ENCODE peak calls at places on chromosomes 12 and 14, in eight cellular contexts. M is GM23338; V is Peyer's patch; P is CD4-positive, CD25-positive, alpha-beta regulatory T cell; L is hepatocyte; N is HCT116; Q is iPS DF 6.9; G is IMR-90. I is an unnamed sample. For H3K36me3, the result is how much of the 10 kb centered on the place peaks cover.

GRCh38 chr14:101062611-101063010 is 159.1 kb upstream of the RTL1 start:
- DNase-seq in M (no peak), V (no peak), P (no peak), L (no peak), N (no peak), Q (no peak), G (peak), I (no peak)

GRCh38 chr12:120500577-120500976 is 4.7 kb downstream of the DYNLL1 start:
- DNase-seq in M (no peak), V (no peak), P (no peak), L (no peak), N (no peak), Q (no peak), G (peak), I (no peak)

GRCh38 chr12:55847603-55848329 is 5.0 kb upstream of the MMP19 start:
- DNase-seq in M (peak), V (peak), P (no peak), L (peak), N (no peak), Q (no peak), G (peak), I (no peak)

GRCh38 chr12:122969657-122970056 is 3.4 kb upstream of the ABCB9 start:
- DNase-seq in M (no peak), V (no peak), P (no peak), L (no peak), N (no peak), Q (no peak), G (no peak), I (no peak)

GRCh38 chr14:85280074-85280473 is 249.9 kb upstream of the FLRT2 start:
- DNase-seq in M (no peak), V (no peak), P (no peak), L (no peak), N (no peak), Q (no peak), G (peak), I (no peak)

GRCh38 chr12:45912774-45913173 is 77.6 kb downstream of the SCAF11 start:
- DNase-seq in M (no peak), V (no peak), P (no peak), L (no peak), N (no peak), Q (no peak), G (no peak), I (no peak)

GRCh38 chr12:129911437-129912049 is 7.7 kb upstream of the TMEM132D start:
- DNase-seq in M (peak), V (no peak), P (no peak), L (peak), N (no peak), Q (no peak), G (no peak), I (peak)

GRCh38 chr12:5807538-5808219 is 137.4 kb downstream of the ANO2 start:
- DNase-seq in M (no peak), V (no peak), P (no peak), L (no peak), N (no peak), Q (no peak), G (peak), I (no peak)

GRCh38 chr12:130152386-130152785 is 9.9 kb upstream of the FZD10 start:
- DNase-seq in M (no peak), V (no peak), P (no peak), L (no peak), N (no peak), Q (no peak), G (no peak), I (no peak)

GRCh38 chr14:36652542-36653201 is 9.0 kb upstream of the PAX9 start:
- DNase-seq in M (no peak), V (no peak), P (no peak), L (no peak), N (no peak), Q (no peak), G (no peak), I (no peak)

GRCh38 chr12:45688188-45688587 is 41.3 kb upstream of the ARID2 start:
- DNase-seq in M (no peak), V (no peak), P (no peak), L (no peak), N (no peak), Q (no peak), G (no peak), I (no peak)

GRCh38 chr12:89393551-89394121 is 41.3 kb upstream of the DUSP6 start:
- DNase-seq in M (no peak), V (no peak), P (no peak), L (no peak), N (no peak), Q (no peak), G (peak), I (no peak)

GRCh38 chr14:79543966-79544365 is 667.3 kb downstream of the DIO2 start:
- DNase-seq in M (peak), V (no peak), P (no peak), L (peak), N (no peak), Q (peak), G (peak), I (peak)

GRCh38 chr12:122206976-122207375 is 3.5 kb downstream of the B3GNT4 start:
- DNase-seq in M (no peak), V (no peak), P (no peak), L (no peak), N (no peak), Q (no peak), G (no peak), I (no peak)

GRCh38 chr12:108801736-108802665 is 55.4 kb downstream of the SSH1 start:
- DNase-seq in M (peak), V (no peak), P (no peak), L (peak), N (no peak), Q (peak), G (peak), I (peak)

GRCh38 chr14:99459491-99460100 is 21.1 kb downstream of the SETD3 start:
- DNase-seq in M (no peak), V (no peak), P (no peak), L (no peak), N (no peak), Q (no peak), G (no peak), I (no peak)

GRCh38 chr14:96940009-96940408 is 142.8 kb downstream of the VRK1 start:
- DNase-seq in M (peak), V (no peak), P (no peak), L (peak), N (no peak), Q (no peak), G (no peak), I (peak)

GRCh38 chr14:106790189-106791036 is 1264.0 kb downstream of the TMEM121 start:
- DNase-seq in M (peak), V (peak), P (peak), L (no peak), N (no peak), Q (no peak), G (no peak), I (peak)

GRCh38 chr14:64628940-64629403 is 75.3 kb upstream of the PLEKHG3 start:
- DNase-seq in M (no peak), V (no peak), P (no peak), L (peak), N (no peak), Q (no peak), G (peak), I (peak)

GRCh38 chr12:16670456-16671050 is 64.6 kb upstream of the LMO3 start:
- DNase-seq in M (no peak), V (no peak), P (no peak), L (no peak), N (no peak), Q (no peak), G (peak), I (no peak)

GRCh38 chr12:49543914-49544815 is 5.3 kb downstream of the KCNH3 start:
- DNase-seq in M (peak), V (no peak), P (no peak), L (no peak), N (no peak), Q (no peak), G (no peak), I (peak)

GRCh38 chr12:13834241-13834640 is 147.2 kb downstream of the GRIN2B start:
- DNase-seq in M (no peak), V (no peak), P (no peak), L (no peak), N (no peak), Q (no peak), G (no peak), I (no peak)

GRCh38 chr12:91183565-91183964 is 948 bp upstream of the DCN start:
- DNase-seq in M (peak), V (no peak), P (no peak), L (no peak), N (no peak), Q (no peak), G (peak), I (no peak)

GRCh38 chr14:75022655-75023054 is 19.9 kb downstream of the EIF2B2 start:
- DNase-seq in M (peak), V (no peak), P (no peak), L (peak), N (no peak), Q (peak), G (no peak), I (peak)

GRCh38 chr14:75023108-75023507 is 20.4 kb downstream of the EIF2B2 start:
- DNase-seq in M (no peak), V (no peak), P (no peak), L (no peak), N (no peak), Q (no peak), G (peak), I (no peak)

GRCh38 chr14:75016815-75017214 is 14.1 kb downstream of the EIF2B2 start:
- DNase-seq in M (no peak), V (no peak), P (no peak), L (no peak), N (no peak), Q (no peak), G (no peak), I (no peak)

GRCh38 chr14:75015496-75015895 is 12.8 kb downstream of the EIF2B2 start:
- DNase-seq in M (no peak), V (no peak), P (no peak), L (no peak), N (no peak), Q (no peak), G (no peak), I (no peak)

GRCh38 chr14:75018684-75019083 is 16.0 kb downstream of the EIF2B2 start:
- DNase-seq in M (no peak), V (no peak), P (no peak), L (peak), N (no peak), Q (no peak), G (no peak), I (no peak)
- H3K36me3 ChIP-seq in M (under half), V (under half), P (half or more), L (under half), N (under half), Q (under half), G (under half), I (under half)

GRCh38 chr14:95875831-95876768 is 532 bp upstream of the TUNAR start:
- DNase-seq in M (peak), V (no peak), P (no peak), L (no peak), N (no peak), Q (no peak), G (no peak), I (peak)
- H3K4me3 ChIP-seq in M (peak), V (no peak), P (no peak), L (no peak), N (no peak), Q (peak), G (no peak), I (peak)

DNA sequence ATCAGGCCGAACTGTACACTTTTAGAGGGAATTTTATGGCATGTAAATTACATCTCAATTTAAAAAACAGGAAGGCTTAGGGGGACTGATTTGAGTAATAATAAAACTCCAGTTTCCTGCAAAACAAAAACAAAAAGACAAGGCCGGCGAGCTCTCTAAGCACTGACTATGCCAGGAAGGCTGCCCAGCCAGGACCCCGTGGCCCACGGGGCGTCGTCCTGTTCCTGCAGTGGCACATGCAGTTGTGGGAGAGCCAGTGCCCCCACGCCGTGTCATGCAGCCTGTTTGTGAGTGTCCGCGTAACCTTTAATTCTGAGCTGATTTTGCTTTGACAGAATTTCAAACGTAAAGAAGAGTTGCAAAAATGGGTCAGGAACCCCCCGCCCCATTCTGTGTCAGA is 10.5 kb downstream of the XRCC3 start:
- DNase-seq in M (no peak), V (no peak), P (no peak), L (no peak), N (no peak), Q (no peak), G (no peak), I (no peak)
- H3K36me3 ChIP-seq in M (under half), V (under half), P (under half), L (under half), N (under half), Q (under half), G (half or more), I (under half)

GRCh38 chr14:22492601-22493000 is 96.4 kb downstream of the DAD1 start:
- DNase-seq in M (no peak), V (peak), P (no peak), L (no peak), N (no peak), Q (no peak), G (no peak), I (no peak)
- H3K4me3 ChIP-seq in M (no peak), V (no peak), P (peak), L (no peak), N (no peak), Q (no peak), G (no peak), I (no peak)

DNA sequence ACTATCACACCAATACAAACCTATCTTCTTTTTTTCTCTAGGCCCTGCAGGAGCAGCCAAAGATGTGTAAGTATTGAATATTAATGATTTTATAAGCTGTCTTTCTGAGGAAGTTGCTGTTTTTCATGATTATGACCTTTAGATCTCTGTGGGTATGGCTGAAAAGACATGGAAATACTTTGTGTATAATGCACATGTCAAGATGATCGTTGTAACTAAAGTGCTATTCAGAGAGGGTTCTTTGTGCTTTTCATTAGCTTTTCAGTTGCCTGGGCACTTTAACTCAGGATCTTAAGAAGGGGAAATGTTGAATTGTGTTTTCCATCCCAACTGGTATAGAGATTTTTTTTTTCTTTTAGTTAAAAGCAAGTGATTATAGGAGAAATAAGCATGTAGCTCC is 18.1 kb downstream of the C12orf75 start:
- DNase-seq in M (no peak), V (no peak), P (no peak), L (no peak), N (no peak), Q (no peak), G (no peak), I (no peak)
- H3K36me3 ChIP-seq in M (under half), V (under half), P (under half), L (under half), N (under half), Q (under half), G (under half), I (under half)

I was measured in H7.